ENCODE peak calls at places on chromosome 20, in four cellular contexts. S is left colon, W is hepatocyte, I is SHP77. R is an unnamed sample.

GRCh38 chr20:46953596-46953995 is 59.0 kb downstream of the EYA2 start:
- DNase-seq in S (no peak), W (no peak), I (no peak), R (no peak)

GRCh38 chr20:37925265-37926165 is 22.6 kb downstream of the VSTM2L start:
- DNase-seq in S (no peak), W (no peak), I (no peak), R (no peak)

GRCh38 chr20:44138859-44139258 is 48.1 kb downstream of the JPH2 start:
- DNase-seq in S (no peak), W (no peak), I (no peak), R (peak; percentile 54)

GRCh38 chr20:8639112-8639778 is 429.6 kb upstream of the PLCB4 start:
- DNase-seq in S (no peak), W (no peak), I (no peak), R (no peak)

GRCh38 chr20:57400821-57401564 is 9.8 kb downstream of the RBM38 start:
- DNase-seq in S (no peak), W (no peak), I (no peak), R (no peak)

GRCh38 chr20:38337561-38338140 is 8.6 kb upstream of the LBP start:
- DNase-seq in S (no peak), W (peak; percentile 38), I (peak; percentile 38), R (no peak)

GRCh38 chr20:18496042-18496441 is 983 bp downstream of the RBBP9 start:
- DNase-seq in S (no peak), W (peak; percentile 11), I (no peak), R (no peak)

GRCh38 chr20:51272392-51272791 is 249.5 kb upstream of the KCNG1 start:
- DNase-seq in S (no peak), W (no peak), I (no peak), R (no peak)

GRCh38 chr20:1827974-1828785 is 67.0 kb upstream of the SIRPA start:
- DNase-seq in S (peak; percentile 66), W (peak; percentile 58), I (no peak), R (peak; percentile 60)

GRCh38 chr20:13744403-13744802 is 40.3 kb downstream of the ESF1 start:
- DNase-seq in S (no peak), W (no peak), I (no peak), R (no peak)

GRCh38 chr20:47668313-47669156 is 116.7 kb downstream of the SULF2 start:
- DNase-seq in S (no peak), W (no peak), I (no peak), R (no peak)

GRCh38 chr20:1437222-1437904 is 29.3 kb downstream of the NSFL1C start:
- DNase-seq in S (peak; percentile 64), W (peak; percentile 81), I (peak; percentile 73), R (peak; percentile 72)

GRCh38 chr20:12411246-12411940 is 493.7 kb downstream of the BTBD3 start:
- DNase-seq in S (no peak), W (no peak), I (no peak), R (no peak)